ENCODE peak calls at places on chromosome 12, in five cellular contexts. One of them, this sample, is unnamed.

GRCh38 chr12:94545937-94546771 is 86.5 kb upstream of the CEP83 start:
- DNase-seq in ovary: peak; percentile 40
- DNase-seq in astrocyte: peak; percentile 52
- DNase-seq in tibial artery: no peak
- DNase-seq in adipocyte: peak; percentile 79
- DNase-seq in this sample: no peak

GRCh38 chr12:43964966-43965365 is 129.1 kb downstream of the TMEM117 start:
- DNase-seq in ovary: no peak
- DNase-seq in astrocyte: peak; percentile 63
- DNase-seq in tibial artery: no peak
- DNase-seq in adipocyte: peak; percentile 32
- DNase-seq in this sample: peak; percentile 31

GRCh38 chr12:65875635-65876034 is 51.4 kb downstream of the HMGA2 start:
- DNase-seq in ovary: peak; percentile 41
- DNase-seq in astrocyte: peak; percentile 58
- DNase-seq in tibial artery: no peak
- DNase-seq in adipocyte: peak; percentile 52
- DNase-seq in this sample: no peak

GRCh38 chr12:14769462-14769836 is 33.8 kb downstream of the WBP11 start:
- DNase-seq in ovary: peak; percentile 57
- DNase-seq in astrocyte: peak; percentile 10
- DNase-seq in tibial artery: no peak
- DNase-seq in adipocyte: peak; percentile 46
- DNase-seq in this sample: no peak

GRCh38 chr12:32893008-32893407 is 3.6 kb downstream of the PKP2 start:
- DNase-seq in ovary: no peak
- DNase-seq in astrocyte: no peak
- DNase-seq in tibial artery: no peak
- DNase-seq in adipocyte: no peak
- DNase-seq in this sample: no peak

GRCh38 chr12:106564678-106565329 is 18.0 kb upstream of the RFX4 start:
- DNase-seq in ovary: no peak
- DNase-seq in astrocyte: no peak
- DNase-seq in tibial artery: no peak
- DNase-seq in adipocyte: no peak
- DNase-seq in this sample: no peak

GRCh38 chr12:108635201-108635996 is 1.7 kb upstream of the SELPLG start:
- DNase-seq in ovary: no peak
- DNase-seq in astrocyte: no peak
- DNase-seq in tibial artery: peak; percentile 19
- DNase-seq in adipocyte: peak; percentile 45
- DNase-seq in this sample: no peak

GRCh38 chr12:12467701-12468218 is 94.9 kb downstream of the DUSP16 start:
- DNase-seq in ovary: no peak
- DNase-seq in astrocyte: peak; percentile 47
- DNase-seq in tibial artery: peak; percentile 72
- DNase-seq in adipocyte: no peak
- DNase-seq in this sample: no peak

GRCh38 chr12:28032811-28033537 is 60.4 kb upstream of the PTHLH start:
- DNase-seq in ovary: no peak
- DNase-seq in astrocyte: peak; percentile 90
- DNase-seq in tibial artery: no peak
- DNase-seq in adipocyte: no peak
- DNase-seq in this sample: no peak

GRCh38 chr12:24020391-24021163 is 71.1 kb upstream of the SOX5 start:
- DNase-seq in ovary: no peak
- DNase-seq in astrocyte: no peak
- DNase-seq in tibial artery: no peak
- DNase-seq in adipocyte: no peak
- DNase-seq in this sample: no peak

GRCh38 chr12:63045020-63045860 is 105.8 kb downstream of the AVPR1A start:
- DNase-seq in ovary: no peak
- DNase-seq in astrocyte: peak; percentile 81
- DNase-seq in tibial artery: no peak
- DNase-seq in adipocyte: peak; percentile 85
- DNase-seq in this sample: peak; percentile 72

GRCh38 chr12:20367731-20368652 is at the start of gene PDE3A:
- DNase-seq in ovary: peak; percentile 64
- DNase-seq in astrocyte: peak; percentile 81
- DNase-seq in tibial artery: peak; percentile 89
- DNase-seq in adipocyte: peak; percentile 92
- DNase-seq in this sample: peak; percentile 84

GRCh38 chr12:114396153-114396868 is 9.6 kb downstream of the TBX5 start:
- DNase-seq in ovary: no peak
- DNase-seq in astrocyte: no peak
- DNase-seq in tibial artery: no peak
- DNase-seq in adipocyte: no peak
- DNase-seq in this sample: no peak

GRCh38 chr12:90036641-90037040 is 328.0 kb upstream of the ATP2B1 start:
- DNase-seq in ovary: no peak
- DNase-seq in astrocyte: peak; percentile 42
- DNase-seq in tibial artery: no peak
- DNase-seq in adipocyte: no peak
- DNase-seq in this sample: peak; percentile 42

GRCh38 chr12:24487606-24488005 is 461.3 kb downstream of the BCAT1 start:
- DNase-seq in ovary: no peak
- DNase-seq in astrocyte: peak; percentile 25
- DNase-seq in tibial artery: no peak
- DNase-seq in adipocyte: no peak
- DNase-seq in this sample: peak; percentile 53

GRCh38 chr12:24853588-24853987 is 95.3 kb downstream of the BCAT1 start:
- DNase-seq in ovary: no peak
- DNase-seq in astrocyte: peak; percentile 85
- DNase-seq in tibial artery: no peak
- DNase-seq in adipocyte: no peak
- DNase-seq in this sample: no peak

GRCh38 chr12:53047221-53048032 is 2.4 kb upstream of the TNS2 start:
- DNase-seq in ovary: peak; percentile 90
- DNase-seq in astrocyte: peak; percentile 74
- DNase-seq in tibial artery: peak; percentile 93
- DNase-seq in adipocyte: peak; percentile 89
- DNase-seq in this sample: peak; percentile 84

GRCh38 chr12:70721216-70721615 is 84.0 kb upstream of the PTPRB start:
- DNase-seq in ovary: no peak
- DNase-seq in astrocyte: no peak
- DNase-seq in tibial artery: no peak
- DNase-seq in adipocyte: no peak
- DNase-seq in this sample: no peak

GRCh38 chr12:91331371-91331770 is 148.8 kb upstream of the DCN start:
- DNase-seq in ovary: no peak
- DNase-seq in astrocyte: no peak
- DNase-seq in tibial artery: no peak
- DNase-seq in adipocyte: no peak
- DNase-seq in this sample: no peak

GRCh38 chr12:79886917-79887519 is 47.9 kb downstream of the PPP1R12A start:
- DNase-seq in ovary: no peak
- DNase-seq in astrocyte: peak; percentile 45
- DNase-seq in tibial artery: no peak
- DNase-seq in adipocyte: peak; percentile 81
- DNase-seq in this sample: no peak

GRCh38 chr12:122081108-122081696 is 2.6 kb downstream of the MLXIP start:
- DNase-seq in ovary: no peak
- DNase-seq in astrocyte: no peak
- DNase-seq in tibial artery: peak; percentile 65
- DNase-seq in adipocyte: peak; percentile 64
- DNase-seq in this sample: peak; percentile 38

GRCh38 chr12:132814232-132814631 is 14.4 kb downstream of the GOLGA3 start:
- DNase-seq in ovary: no peak
- DNase-seq in astrocyte: no peak
- DNase-seq in tibial artery: no peak
- DNase-seq in adipocyte: no peak
- DNase-seq in this sample: no peak

GRCh38 chr12:132818562-132818961 is 10.1 kb downstream of the GOLGA3 start:
- DNase-seq in ovary: no peak
- DNase-seq in astrocyte: no peak
- DNase-seq in tibial artery: no peak
- DNase-seq in adipocyte: no peak
- DNase-seq in this sample: no peak

GRCh38 chr12:132813443-132813842 is 15.2 kb downstream of the GOLGA3 start:
- DNase-seq in ovary: no peak
- DNase-seq in astrocyte: no peak
- DNase-seq in tibial artery: no peak
- DNase-seq in adipocyte: no peak
- DNase-seq in this sample: no peak

GRCh38 chr12:132807295-132808222 is 21.1 kb downstream of the GOLGA3 start:
- DNase-seq in ovary: no peak
- DNase-seq in astrocyte: no peak
- DNase-seq in tibial artery: no peak
- DNase-seq in adipocyte: no peak
- DNase-seq in this sample: no peak

GRCh38 chr12:132812631-132813305 is 15.9 kb downstream of the GOLGA3 start:
- DNase-seq in ovary: no peak
- DNase-seq in astrocyte: peak; percentile 81
- DNase-seq in tibial artery: no peak
- DNase-seq in adipocyte: no peak
- DNase-seq in this sample: no peak
- H3K36me3 ChIP-seq in ovary: no peaks in the 10 kb centered on the region
- H3K36me3 ChIP-seq in astrocyte: peaks cover 40% of the 10 kb centered on the region
- H3K36me3 ChIP-seq in tibial artery: peaks cover 63% of the 10 kb centered on the region
- H3K36me3 ChIP-seq in adipocyte: peaks cover 74% of the 10 kb centered on the region
- H3K36me3 ChIP-seq in this sample: peaks cover 86% of the 10 kb centered on the region

DNA sequence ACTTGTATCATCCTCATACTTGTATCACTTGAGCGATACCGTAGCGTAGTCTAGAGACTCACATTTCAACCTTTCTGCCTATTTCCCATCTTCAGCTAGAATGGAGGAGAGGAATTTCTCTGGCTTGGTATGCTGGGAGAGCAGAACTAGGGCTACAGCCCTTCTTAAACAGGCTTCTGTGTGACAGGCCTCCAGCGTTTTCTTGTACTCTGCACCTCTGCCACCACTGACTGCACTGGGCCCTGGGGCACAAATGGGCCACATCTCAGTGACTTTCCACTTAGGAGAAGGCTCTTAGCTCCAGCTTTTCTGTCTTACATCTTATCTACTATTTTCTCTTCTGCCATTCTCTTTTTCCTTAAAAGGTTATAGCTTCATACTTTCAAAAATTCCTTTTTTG is 26.8 kb downstream of the HCFC2 start:
- DNase-seq in ovary: no peak
- DNase-seq in astrocyte: no peak
- DNase-seq in tibial artery: no peak
- DNase-seq in adipocyte: no peak
- DNase-seq in this sample: no peak
- H3K36me3 ChIP-seq in ovary: no peaks in the 10 kb centered on the region
- H3K36me3 ChIP-seq in astrocyte: peaks cover 26% of the 10 kb centered on the region
- H3K36me3 ChIP-seq in tibial artery: peaks cover 84% of the 10 kb centered on the region
- H3K36me3 ChIP-seq in adipocyte: peaks cover 89% of the 10 kb centered on the region
- H3K36me3 ChIP-seq in this sample: peaks cover 42% of the 10 kb centered on the region

GRCh38 chr12:76518699-76519098 is 40.9 kb downstream of the OSBPL8 start:
- DNase-seq in ovary: no peak
- DNase-seq in astrocyte: no peak
- DNase-seq in tibial artery: no peak
- DNase-seq in adipocyte: no peak
- DNase-seq in this sample: no peak

GRCh38 chr12:76520348-76520747 is 39.2 kb downstream of the OSBPL8 start:
- DNase-seq in ovary: no peak
- DNase-seq in astrocyte: no peak
- DNase-seq in tibial artery: no peak
- DNase-seq in adipocyte: no peak
- DNase-seq in this sample: no peak

GRCh38 chr12:76519538-76519937 is 40.0 kb downstream of the OSBPL8 start:
- DNase-seq in ovary: no peak
- DNase-seq in astrocyte: peak; percentile 76
- DNase-seq in tibial artery: no peak
- DNase-seq in adipocyte: no peak
- DNase-seq in this sample: no peak

GRCh38 chr12:76515271-76515670 is 44.3 kb downstream of the OSBPL8 start:
- DNase-seq in ovary: no peak
- DNase-seq in astrocyte: no peak
- DNase-seq in tibial artery: no peak
- DNase-seq in adipocyte: no peak
- DNase-seq in this sample: no peak
- H3K36me3 ChIP-seq in ovary: no peaks in the 10 kb centered on the region
- H3K36me3 ChIP-seq in astrocyte: no peaks in the 10 kb centered on the region
- H3K36me3 ChIP-seq in tibial artery: no peaks in the 10 kb centered on the region
- H3K36me3 ChIP-seq in adipocyte: no peaks in the 10 kb centered on the region
- H3K36me3 ChIP-seq in this sample: peaks cover 4% of the 10 kb centered on the region

DNA sequence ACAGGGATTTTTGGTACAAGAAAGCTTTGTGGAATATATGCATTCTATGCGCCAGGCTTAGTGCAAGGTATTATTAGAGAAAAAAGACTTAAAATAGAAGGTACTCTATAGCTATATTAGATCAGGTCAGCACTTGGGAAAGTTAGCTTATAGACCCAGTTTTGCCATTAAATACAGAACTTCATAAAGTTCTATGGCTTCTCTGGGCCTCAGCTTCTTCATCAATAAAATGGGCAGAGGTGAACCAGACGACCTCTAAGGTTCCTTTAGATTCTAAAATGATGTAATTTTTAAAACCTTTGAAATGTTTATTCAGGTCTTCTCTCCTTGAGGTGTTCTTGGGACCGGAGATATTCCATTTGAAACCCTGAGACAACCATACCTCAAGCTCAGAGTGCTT is 7.1 kb downstream of the CNPY2 start:
- DNase-seq in ovary: no peak
- DNase-seq in astrocyte: no peak
- DNase-seq in tibial artery: no peak
- DNase-seq in adipocyte: no peak
- DNase-seq in this sample: no peak
- H3K36me3 ChIP-seq in ovary: no peaks in the 10 kb centered on the region
- H3K36me3 ChIP-seq in astrocyte: peaks cover 44% of the 10 kb centered on the region
- H3K36me3 ChIP-seq in tibial artery: peaks cover 7% of the 10 kb centered on the region
- H3K36me3 ChIP-seq in adipocyte: peaks cover 65% of the 10 kb centered on the region
- H3K36me3 ChIP-seq in this sample: peaks cover 61% of the 10 kb centered on the region

DNA sequence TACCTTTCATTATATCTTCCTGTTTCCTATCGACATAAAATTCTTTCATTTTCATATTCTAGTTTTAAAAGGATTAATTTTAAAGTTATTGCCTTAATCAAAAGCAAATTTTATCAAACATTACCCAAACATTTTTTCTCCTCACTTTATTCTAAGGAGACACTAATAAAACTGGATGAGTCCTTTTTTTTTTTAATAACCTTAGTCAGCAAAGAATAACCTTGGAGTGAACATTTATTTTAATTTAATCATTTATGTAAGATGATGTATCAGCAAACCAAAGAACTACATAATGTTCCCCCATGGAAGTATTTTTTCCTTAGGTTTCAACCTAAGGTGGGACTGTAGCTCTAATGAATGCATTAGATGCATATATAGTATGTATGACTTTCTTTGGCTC is 83.9 kb downstream of the RAD52 start:
- DNase-seq in ovary: no peak
- DNase-seq in astrocyte: no peak
- DNase-seq in tibial artery: no peak
- DNase-seq in adipocyte: no peak
- DNase-seq in this sample: no peak
- H3K36me3 ChIP-seq in ovary: no peaks in the 10 kb centered on the region
- H3K36me3 ChIP-seq in astrocyte: peaks cover 46% of the 10 kb centered on the region
- H3K36me3 ChIP-seq in tibial artery: peaks cover 59% of the 10 kb centered on the region
- H3K36me3 ChIP-seq in adipocyte: peaks cover 75% of the 10 kb centered on the region
- H3K36me3 ChIP-seq in this sample: peaks cover 76% of the 10 kb centered on the region

DNA sequence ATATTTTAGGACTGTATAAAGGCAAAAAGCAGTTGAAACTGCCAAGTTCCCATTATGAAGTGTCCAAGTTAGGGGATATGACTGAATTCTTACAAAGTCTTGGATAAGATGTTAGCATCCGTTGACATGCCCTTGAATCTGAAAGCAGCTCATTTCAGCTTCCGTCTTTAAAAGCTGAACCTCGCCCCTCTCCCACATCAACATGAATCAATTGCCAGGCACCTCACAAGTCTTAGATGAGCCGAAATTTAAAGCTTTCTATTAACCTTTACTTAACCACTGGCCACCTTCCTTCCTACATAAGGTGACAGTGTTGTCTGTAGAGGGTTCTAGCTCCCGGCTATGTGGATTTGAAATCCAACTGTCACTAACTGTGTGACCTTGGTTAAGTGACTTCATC is 1.3 kb downstream of the PPP1CC start:
- DNase-seq in ovary: no peak
- DNase-seq in astrocyte: no peak
- DNase-seq in tibial artery: no peak
- DNase-seq in adipocyte: peak; percentile 46
- DNase-seq in this sample: no peak
- H3K36me3 ChIP-seq in ovary: no peaks in the 10 kb centered on the region
- H3K36me3 ChIP-seq in astrocyte: no peaks in the 10 kb centered on the region
- H3K36me3 ChIP-seq in tibial artery: no peaks in the 10 kb centered on the region
- H3K36me3 ChIP-seq in adipocyte: no peaks in the 10 kb centered on the region
- H3K36me3 ChIP-seq in this sample: peaks cover 36% of the 10 kb centered on the region

This sample was measured in MG63.